ENCODE peak calls at places on chromosomes 2 and 18, in nine cellular contexts. G is iris pigment epithelial cell; U is brain microvascular endothelial cell; X is stimulated activated CD4-positive, alpha-beta T cell treated with anti-CD3 and anti-CD28 coated beads, Interleukin-1b, Interleukin-23, amount 100 ng/mL, for 24 hours; F is NCI-H1694; D is HepG2; W is neural crest cell; S is EH; H is DMS 273 treated with DMSO at 0.1 percent for 48 hours. N is an unnamed sample.

GRCh38 chr2:101150306-101151140 is 659 bp downstream of the TBC1D8 start:
- DNase-seq in D (no peak), S (peak), X (no peak), W (peak), U (no peak), F (no peak), H (peak), G (no peak), N (no peak)

GRCh38 chr18:59697236-59697932 is at the start of gene CCBE1:
- DNase-seq in W (peak), H (peak), G (peak), D (no peak), U (peak), X (peak), S (peak), F (no peak), N (peak)

GRCh38 chr2:120722603-120723421 is 12.9 kb upstream of the GLI2 start:
- DNase-seq in X (no peak), U (peak), W (no peak), D (peak), F (no peak), H (no peak), G (peak), S (peak), N (peak)

GRCh38 chr2:36618381-36618780 is 20.4 kb upstream of the FEZ2 start:
- DNase-seq in X (no peak), W (peak), U (peak), D (peak), G (peak), H (peak), S (peak), F (peak), N (peak)

GRCh38 chr2:233449071-233449901 is 95.0 kb downstream of the DGKD start:
- DNase-seq in U (peak), W (peak), D (no peak), G (peak), F (no peak), X (no peak), S (peak), H (no peak), N (no peak)

GRCh38 chr2:177165731-177166711 is 46.6 kb upstream of the HNRNPA3 start:
- DNase-seq in D (peak), S (peak), U (peak), X (no peak), G (peak), W (no peak), H (peak), F (no peak), N (no peak)

GRCh38 chr2:23497536-23497935 is 112.6 kb downstream of the KLHL29 start:
- DNase-seq in F (no peak), H (no peak), D (no peak), W (no peak), S (no peak), G (no peak), X (no peak), U (no peak), N (no peak)

GRCh38 chr2:206084870-206085741 is 868 bp downstream of the INO80D start:
- DNase-seq in S (peak), D (no peak), U (no peak), H (no peak), W (peak), X (peak), G (no peak), F (peak), N (no peak)

GRCh38 chr2:36655456-36655855 is 41.1 kb upstream of the VIT start:
- DNase-seq in W (no peak), G (peak), S (peak), F (no peak), X (no peak), H (no peak), D (no peak), U (peak), N (peak)

N was measured in HS-5.